ENCODE peak calls at places on chromosomes 13 and 19, in four cellular contexts. T is GM12865; M is CD4-positive, alpha-beta T cell; R is A549. H is an unnamed sample.

GRCh38 chr13:111552891-111553637 is 232.6 kb downstream of the TEX29 start:
- DNase-seq in M (no peak), T (no peak), R (no peak), H (no peak)

GRCh38 chr19:44912854-44913253 is 1.6 kb upstream of the APOC1 start:
- DNase-seq in R (no peak), T (no peak), M (no peak), H (no peak)

GRCh38 chr13:79237981-79238380 is 168.1 kb downstream of the RBM26 start:
- DNase-seq in M (no peak), T (no peak), R (peak; percentile 22), H (no peak)

GRCh38 chr13:72198042-72198441 is 331.0 kb upstream of the DACH1 start:
- DNase-seq in R (no peak), T (no peak), M (no peak), H (no peak)

GRCh38 chr13:49086711-49087110 is 111.0 kb downstream of the FNDC3A start:
- DNase-seq in M (no peak), T (no peak), R (no peak), H (no peak)

GRCh38 chr19:55156202-55157063 is 1.1 kb downstream of the TNNI3 start:
- DNase-seq in R (peak; percentile 89), T (peak; percentile 31), M (no peak), H (peak; percentile 83)

GRCh38 chr13:105969761-105970160 is 565.7 kb downstream of the EFNB2 start:
- DNase-seq in R (peak; percentile 61), M (no peak), T (no peak), H (peak; percentile 12)

GRCh38 chr13:41651413-41652068 is 194.2 kb downstream of the RGCC start:
- DNase-seq in R (no peak), M (no peak), T (no peak), H (no peak)

GRCh38 chr13:80928241-80928640 is 587.3 kb upstream of the SPRY2 start:
- DNase-seq in T (no peak), R (no peak), M (no peak), H (no peak)

GRCh38 chr13:97141564-97142005 is 80.5 kb upstream of the MBNL2 start:
- DNase-seq in R (peak; percentile 89), M (no peak), T (peak; percentile 37), H (peak; percentile 56)

GRCh38 chr13:102021777-102022176 is 380.1 kb downstream of the FGF14 start:
- DNase-seq in M (no peak), T (no peak), R (no peak), H (no peak)
- TF ChIP-seq CTCF in M (no peak), T (no peak), R (no peak), H (no peak)

DNA sequence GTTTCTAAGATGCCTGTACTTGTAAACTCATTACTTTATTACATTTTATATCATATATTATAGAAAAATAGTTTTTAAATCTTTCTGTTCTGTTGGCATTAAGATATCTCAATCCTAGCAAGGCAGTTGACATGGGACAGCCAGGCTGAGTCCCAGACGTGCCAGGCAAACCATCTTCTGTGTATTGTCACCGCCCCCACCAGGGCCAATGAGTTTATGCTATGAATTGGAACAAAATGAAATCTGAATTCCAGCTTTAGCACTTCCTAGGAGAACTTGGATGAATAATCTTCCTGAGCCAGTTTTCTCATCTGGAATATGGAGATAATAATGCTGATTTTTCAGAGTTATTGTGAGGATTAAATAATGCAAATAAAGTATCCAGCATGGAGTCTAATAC is 79.9 kb upstream of the GSX1 start:
- DNase-seq in T (no peak), M (no peak), R (peak; percentile 12), H (peak; percentile 5)
- TF ChIP-seq CTCF in T (peak; percentile 5), M (peak; percentile 61), R (no peak), H (no peak)

DNA sequence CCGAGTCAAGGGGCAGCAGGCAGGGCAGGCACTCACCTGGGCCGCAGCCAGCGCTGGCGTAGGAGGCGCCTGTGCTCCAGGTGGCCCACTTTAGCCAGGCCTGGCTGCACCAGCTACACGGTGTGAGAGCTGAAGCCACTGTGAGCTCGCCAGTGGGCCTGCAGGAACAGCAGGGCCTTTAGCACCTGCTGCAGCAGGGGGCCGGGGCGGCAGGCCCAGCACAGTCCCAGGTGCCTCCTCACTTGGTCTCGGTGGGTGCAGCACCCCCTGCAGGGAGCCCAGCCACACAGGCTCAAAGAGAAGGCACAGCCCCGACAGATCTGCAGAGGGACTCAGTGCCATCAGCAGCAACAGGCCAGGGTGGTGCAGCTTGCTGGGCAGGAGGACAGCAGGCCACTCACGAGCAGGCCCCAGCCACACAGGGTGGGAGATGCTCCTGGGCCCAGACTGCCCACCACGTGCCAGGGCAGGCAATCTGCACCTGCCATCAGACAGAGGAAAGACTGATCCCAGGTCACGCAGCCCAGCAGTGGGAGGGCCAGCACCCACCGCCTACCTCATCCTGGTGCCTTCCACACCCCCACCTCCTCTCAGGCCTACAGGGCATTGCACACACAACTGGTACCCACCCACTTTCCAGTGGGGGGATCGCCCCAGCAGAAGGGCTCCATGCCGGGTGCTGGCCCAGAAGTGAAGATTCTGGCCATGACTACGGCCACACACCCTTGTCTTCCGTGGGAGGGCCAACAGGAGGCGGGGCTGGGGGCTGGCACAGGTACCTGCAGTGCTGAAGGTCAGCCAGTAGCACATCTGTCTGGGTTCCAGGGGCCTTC is 15.8 kb downstream of the ARHGAP33 start:
- DNase-seq in M (no peak), R (peak; percentile 38), T (peak; percentile 41), H (no peak)
- TF ChIP-seq CTCF in M (no peak), R (peak; percentile 24), T (peak; percentile 29), H (no peak)

DNA sequence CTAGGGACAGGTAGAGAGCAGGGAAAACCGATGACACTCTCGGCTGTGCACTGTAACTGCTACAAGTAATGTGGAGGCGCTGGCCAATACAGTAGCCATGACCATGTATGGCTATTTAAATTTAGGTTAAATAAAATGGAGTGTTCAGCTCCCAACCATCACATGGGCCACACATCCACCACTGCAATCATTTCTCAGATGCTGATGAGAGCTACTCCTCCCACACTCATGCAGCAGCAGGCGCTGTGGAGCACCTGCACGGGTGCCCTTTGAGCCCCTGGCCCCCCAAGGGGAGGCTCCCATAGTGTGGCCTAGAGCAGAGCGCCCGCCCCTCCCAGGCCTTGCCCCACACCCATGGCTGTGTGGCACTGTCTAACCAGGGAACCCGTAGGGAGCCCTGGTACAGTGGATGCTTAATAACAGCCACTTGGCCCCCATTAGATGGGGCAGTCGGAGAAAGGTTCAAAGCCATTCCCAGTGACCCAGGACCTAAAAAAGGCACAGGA is 6.0 kb downstream of the ACP4 start:
- DNase-seq in R (peak; percentile 50), T (peak; percentile 51), M (no peak), H (no peak)
- TF ChIP-seq CTCF in R (no peak), T (no peak), M (no peak), H (no peak)